ENCODE peak calls at places on chromosomes 6 and 20, in four cellular contexts. V is A549, B is pancreas, Q is GM23338. A is an unnamed sample.

GRCh38 chr6:31293343-31293742 is 21.5 kb upstream of the HLA-C start:
- DNase-seq in V (no peak), Q (peak), B (no peak), A (no peak)

GRCh38 chr6:39804666-39805065 is 12.5 kb downstream of the DAAM2 start:
- DNase-seq in B (no peak), Q (no peak), V (no peak), A (no peak)

GRCh38 chr6:104161960-104162669 is 697.6 kb downstream of the HACE1 start:
- DNase-seq in V (peak), B (no peak), Q (peak), A (no peak)

GRCh38 chr6:143755301-143755744 is 77.6 kb downstream of the PHACTR2 start:
- DNase-seq in V (peak), Q (no peak), B (no peak), A (no peak)

GRCh38 chr6:148999501-148999900 is 252.7 kb downstream of the UST start:
- DNase-seq in Q (no peak), B (no peak), V (peak), A (no peak)

GRCh38 chr6:48628316-48628715 is 517.3 kb upstream of the PTCHD4 start:
- DNase-seq in B (no peak), V (no peak), Q (peak), A (no peak)

GRCh38 chr20:10271470-10272219 is 53.0 kb downstream of the SNAP25 start:
- DNase-seq in B (no peak), Q (no peak), V (no peak), A (no peak)

GRCh38 chr20:59055302-59055701 is 12.7 kb upstream of the PRELID3B start:
- DNase-seq in Q (no peak), B (no peak), V (peak), A (no peak)

GRCh38 chr20:2738331-2738730 is 45.8 kb downstream of the EBF4 start:
- DNase-seq in Q (no peak), B (no peak), V (no peak), A (no peak)

GRCh38 chr20:32281711-32282110 is 4.3 kb downstream of the KIF3B start:
- DNase-seq in V (no peak), Q (no peak), B (no peak), A (no peak)

GRCh38 chr6:143970827-143971226 is 37.2 kb downstream of the PLAGL1 start:
- DNase-seq in V (no peak), B (no peak), Q (no peak), A (no peak)

GRCh38 chr20:61535536-61535935 is 283.5 kb downstream of the CDH4 start:
- DNase-seq in Q (no peak), V (no peak), B (no peak), A (no peak)

GRCh38 chr6:147990159-147990558 is 352.5 kb upstream of the SASH1 start:
- DNase-seq in V (no peak), B (no peak), Q (no peak), A (no peak)

GRCh38 chr6:148565931-148566663 is 180.7 kb upstream of the UST start:
- DNase-seq in V (no peak), Q (no peak), B (peak), A (no peak)

GRCh38 chr6:36544228-36544627 is 3.1 kb downstream of the STK38 start:
- DNase-seq in B (no peak), V (no peak), Q (no peak), A (no peak)

GRCh38 chr6:46191961-46192360 is 21.2 kb upstream of the ENPP5 start:
- DNase-seq in Q (no peak), V (no peak), B (no peak), A (no peak)

GRCh38 chr6:150634641-150635292 is 35.1 kb downstream of the PLEKHG1 start:
- DNase-seq in V (no peak), Q (peak), B (no peak), A (no peak)

GRCh38 chr6:108766886-108767285 is 81.3 kb upstream of the ARMC2 start:
- DNase-seq in Q (no peak), V (no peak), B (no peak), A (no peak)

GRCh38 chr20:59207742-59208357 is 44.2 kb downstream of the ZNF831 start:
- DNase-seq in B (peak), V (peak), Q (peak), A (peak)

A was measured in Right ventricle myocardium superior.